ENCODE peak calls at places on chromosomes 5 and 9, in five cellular contexts. G is NCI-H1436, M is T-helper 2 cell, R is endothelial cell, L is NCI-H2171 treated with DMSO at 0.1 percent for 48 hours. E is an unnamed sample.
A peak's percentile ranks its signal among the peaks of the same experiment; 100 is the strongest.

GRCh38 chr5:118548761-118549160 is 439.6 kb downstream of the DTWD2 start:
- DNase-seq in M (no peak), R (no peak), G (no peak), L (peak; percentile 9), E (no peak)

GRCh38 chr5:29143266-29143665 is 2050.2 kb upstream of the CDH6 start:
- DNase-seq in M (no peak), R (no peak), L (no peak), G (no peak), E (no peak)

GRCh38 chr5:307306-307705 is 14.2 kb upstream of the AHRR start:
- DNase-seq in M (no peak), G (no peak), L (no peak), R (no peak), E (no peak)

GRCh38 chr9:131441441-131441840 is 47.6 kb downstream of the PRRC2B start:
- DNase-seq in R (no peak), L (no peak), G (no peak), M (no peak), E (peak; percentile 38)

GRCh38 chr5:174100490-174100889 is 55.0 kb downstream of the NSG2 start:
- DNase-seq in G (no peak), R (no peak), M (no peak), L (no peak), E (no peak)

GRCh38 chr9:18296702-18297531 is 177.0 kb upstream of the ADAMTSL1 start:
- DNase-seq in G (no peak), M (no peak), L (no peak), R (no peak), E (no peak)

GRCh38 chr9:116998305-116998704 is 311.2 kb downstream of the TRIM32 start:
- DNase-seq in M (no peak), R (peak; percentile 50), G (no peak), L (no peak), E (no peak)

GRCh38 chr9:129779560-129780190 is 23.3 kb upstream of the TOR1B start:
- DNase-seq in L (no peak), G (no peak), M (no peak), R (no peak), E (no peak)

GRCh38 chr5:171571663-171572062 is 152.2 kb downstream of the FGF18 start:
- DNase-seq in M (no peak), G (no peak), L (no peak), R (no peak), E (no peak)

GRCh38 chr5:93100433-93100832 is 480.6 kb downstream of the NR2F1-AS1 start:
- DNase-seq in G (no peak), M (no peak), R (no peak), L (no peak), E (no peak)

GRCh38 chr9:12133416-12133815 is 559.8 kb upstream of the TYRP1 start:
- DNase-seq in L (no peak), R (no peak), M (no peak), G (no peak), E (no peak)

GRCh38 chr5:17058438-17058837 is 122.3 kb upstream of the MYO10 start:
- DNase-seq in L (no peak), G (no peak), R (no peak), M (no peak), E (no peak)

GRCh38 chr5:131281133-131281867 is 17.4 kb downstream of the CDC42SE2 start:
- DNase-seq in M (no peak), L (no peak), R (no peak), G (no peak), E (no peak)

GRCh38 chr5:58188287-58188651 is 271.6 kb downstream of the PLK2 start:
- DNase-seq in M (no peak), R (no peak), G (no peak), L (no peak), E (no peak)

GRCh38 chr9:121667214-121667613 is 15.8 kb downstream of the DAB2IP start:
- DNase-seq in G (no peak), R (no peak), L (no peak), M (no peak), E (no peak)

GRCh38 chr5:95027151-95027721 is 257.7 kb downstream of the MCTP1 start:
- DNase-seq in G (no peak), R (no peak), L (no peak), M (no peak), E (no peak)

GRCh38 chr9:19481971-19482404 is 73.2 kb downstream of the ACER2 start:
- DNase-seq in G (no peak), L (no peak), M (no peak), R (no peak), E (no peak)

GRCh38 chr9:115367321-115367720 is 249.4 kb upstream of the TNC start:
- DNase-seq in R (no peak), L (no peak), G (no peak), M (no peak), E (no peak)

GRCh38 chr5:72347801-72348305 is 27.7 kb downstream of the PTCD2 start:
- DNase-seq in M (no peak), R (no peak), L (no peak), G (no peak), E (no peak)

E was measured in stimulated activated naive B cell treated with anti-CD40 and anti-IgM and Interleukin-4, amounts not matched to agents 10 μg/mL and 1 μg/mL and 100 μg/mL, for 72 hours.